ENCODE peak calls at places on chromosomes 5 and 9, in four cellular contexts. H is activated CD8-positive, alpha-beta memory T cell treated with anti-CD3 and anti-CD28 coated beads for 4 hours; B is RWPE1; T is T-helper 1 cell. U is an unnamed sample.

GRCh38 chr5:107651326-107651725 is 19.4 kb downstream of the EFNA5 start:
- DNase-seq in H (no peak), B (no peak), T (no peak), U (no peak)

GRCh38 chr9:34500623-34501267 is 22.0 kb downstream of the ENHO start:
- DNase-seq in H (peak), B (peak), T (peak), U (peak)

GRCh38 chr5:180637962-180638680 is 11.3 kb downstream of the FLT4 start:
- DNase-seq in H (no peak), B (no peak), T (no peak), U (no peak)

GRCh38 chr5:114909424-114909823 is 260.3 kb downstream of the TRIM36 start:
- DNase-seq in H (no peak), B (no peak), T (no peak), U (no peak)

GRCh38 chr9:128051932-128052734 is 15.0 kb downstream of the NAIF1 start:
- DNase-seq in H (no peak), B (peak), T (no peak), U (no peak)

GRCh38 chr5:66720776-66721175 is 124.6 kb downstream of the MAST4 start:
- DNase-seq in H (no peak), B (no peak), T (no peak), U (no peak)

GRCh38 chr9:5631021-5631420 is 2.1 kb downstream of the RIC1 start:
- DNase-seq in H (no peak), B (no peak), T (no peak), U (no peak)

GRCh38 chr5:41954286-41954685 is 29.2 kb downstream of the FBXO4 start:
- DNase-seq in H (no peak), B (no peak), T (no peak), U (peak)

GRCh38 chr5:148033138-148033537 is 30.6 kb upstream of the SPINK5 start:
- DNase-seq in H (no peak), B (peak), T (no peak), U (peak)

GRCh38 chr9:88733651-88734470 is 198.9 kb downstream of the NXNL2 start:
- DNase-seq in H (no peak), B (peak), T (no peak), U (peak)

GRCh38 chr9:126906086-126906485 is 8.5 kb upstream of the RALGPS1 start:
- DNase-seq in H (no peak), B (no peak), T (no peak), U (no peak)

GRCh38 chr5:178180141-178180863 is 6.9 kb downstream of the GMCL2 start:
- DNase-seq in H (no peak), B (no peak), T (no peak), U (no peak)

GRCh38 chr5:132500244-132500930 is 9.8 kb upstream of the IRF1 start:
- DNase-seq in H (no peak), B (no peak), T (no peak), U (no peak)

GRCh38 chr5:65961644-65962043 is 35.3 kb downstream of the ERBIN start:
- DNase-seq in H (no peak), B (peak), T (no peak), U (peak)

GRCh38 chr5:79111387-79111959 is at the start of gene BHMT:
- DNase-seq in H (no peak), B (no peak), T (no peak), U (no peak)

GRCh38 chr5:31193591-31194457 is at the start of gene CDH6:
- DNase-seq in H (no peak), B (peak), T (no peak), U (peak)

GRCh38 chr5:54774281-54775171 is 210.9 kb downstream of the ESM1 start:
- DNase-seq in H (no peak), B (no peak), T (no peak), U (no peak)

GRCh38 chr5:158695595-158696330 is 404.0 kb downstream of the EBF1 start:
- DNase-seq in H (peak), B (peak), T (peak), U (peak)

GRCh38 chr5:37857696-37858095 is 17.9 kb upstream of the GDNF start:
- DNase-seq in H (no peak), B (no peak), T (no peak), U (no peak)

GRCh38 chr9:127724012-127724411 is 8.1 kb downstream of the TTC16 start:
- DNase-seq in H (no peak), B (no peak), T (no peak), U (no peak)

GRCh38 chr5:113039229-113039628 is 62.6 kb downstream of the DCP2 start:
- DNase-seq in H (no peak), B (no peak), T (no peak), U (no peak)

GRCh38 chr5:76542887-76543690 is 80.1 kb downstream of the F2RL2 start:
- DNase-seq in H (peak), B (no peak), T (peak), U (no peak)

GRCh38 chr9:114273461-114273881 is 49.4 kb upstream of the ORM1 start:
- DNase-seq in H (no peak), B (peak), T (no peak), U (peak)

GRCh38 chr9:131986089-131986488 is 93.6 kb downstream of the MED27 start:
- DNase-seq in H (no peak), B (no peak), T (no peak), U (peak)

GRCh38 chr5:130514984-130515690 is 610.9 kb downstream of the CHSY3 start:
- DNase-seq in H (no peak), B (peak), T (no peak), U (peak)

GRCh38 chr5:139146809-139147742 is 51.1 kb downstream of the SIL1 start:
- DNase-seq in H (no peak), B (no peak), T (no peak), U (no peak)

GRCh38 chr5:104385901-104386300 is 823.3 kb upstream of the NUDT12 start:
- DNase-seq in H (no peak), B (no peak), T (no peak), U (no peak)

GRCh38 chr5:53616939-53617549 is 56.6 kb downstream of the NDUFS4 start:
- DNase-seq in H (no peak), B (no peak), T (no peak), U (no peak)

GRCh38 chr9:116191757-116192415 is 38.3 kb downstream of the PAPPA start:
- DNase-seq in H (no peak), B (no peak), T (no peak), U (no peak)

GRCh38 chr5:123119334-123119986 is 30.4 kb downstream of the PRDM6 start:
- DNase-seq in H (no peak), B (peak), T (no peak), U (no peak)

GRCh38 chr5:179337227-179338122 is 7.8 kb downstream of the ADAMTS2 start:
- DNase-seq in H (no peak), B (no peak), T (no peak), U (no peak)

GRCh38 chr9:136304456-136304855 is 562 bp upstream of the CCDC187 start:
- DNase-seq in H (no peak), B (no peak), T (no peak), U (no peak)

GRCh38 chr5:6788439-6788838 is 75.2 kb downstream of the TENT4A start:
- DNase-seq in H (no peak), B (no peak), T (no peak), U (peak)

GRCh38 chr5:113520429-113520828 is 6.9 kb downstream of the YTHDC2 start:
- DNase-seq in H (no peak), B (no peak), T (no peak), U (peak)

GRCh38 chr9:34547960-34548603 is 25.3 kb upstream of the ENHO start:
- DNase-seq in H (no peak), B (peak), T (no peak), U (peak)